ENCODE peak calls at places on chromosome 5, in six cellular contexts. One of them, this sample, is unnamed.

GRCh38 chr5:71899865-71900342 is 180.8 kb downstream of the CARTPT start:
- DNase-seq in mammary epithelial cell: peak
- DNase-seq in CD8-positive, alpha-beta T cell: no peak
- DNase-seq in prostate gland: no peak
- DNase-seq in kidney: no peak
- DNase-seq in mesothelial cell of epicardium: no peak
- DNase-seq in this sample: no peak

GRCh38 chr5:111928501-111928900 is 171.5 kb upstream of the NREP start:
- DNase-seq in mammary epithelial cell: no peak
- DNase-seq in prostate gland: no peak
- DNase-seq in kidney: no peak
- DNase-seq in mesothelial cell of epicardium: no peak
- DNase-seq in CD8-positive, alpha-beta T cell: no peak
- DNase-seq in this sample: no peak

GRCh38 chr5:163269624-163270023 is 167.8 kb upstream of the CCNG1 start:
- DNase-seq in mammary epithelial cell: no peak
- DNase-seq in CD8-positive, alpha-beta T cell: no peak
- DNase-seq in prostate gland: no peak
- DNase-seq in mesothelial cell of epicardium: no peak
- DNase-seq in kidney: no peak
- DNase-seq in this sample: no peak

GRCh38 chr5:4976918-4977317 is 163.2 kb upstream of the ADAMTS16 start:
- DNase-seq in mesothelial cell of epicardium: no peak
- DNase-seq in kidney: no peak
- DNase-seq in CD8-positive, alpha-beta T cell: no peak
- DNase-seq in prostate gland: no peak
- DNase-seq in mammary epithelial cell: no peak
- DNase-seq in this sample: no peak

GRCh38 chr5:63603996-63604395 is 358.2 kb downstream of the HTR1A start:
- DNase-seq in prostate gland: no peak
- DNase-seq in mammary epithelial cell: no peak
- DNase-seq in mesothelial cell of epicardium: no peak
- DNase-seq in CD8-positive, alpha-beta T cell: no peak
- DNase-seq in kidney: no peak
- DNase-seq in this sample: no peak

GRCh38 chr5:100595152-100595811 is 60.1 kb downstream of the FAM174A start:
- DNase-seq in mammary epithelial cell: peak
- DNase-seq in mesothelial cell of epicardium: no peak
- DNase-seq in prostate gland: no peak
- DNase-seq in CD8-positive, alpha-beta T cell: no peak
- DNase-seq in kidney: no peak
- DNase-seq in this sample: peak

GRCh38 chr5:34717426-34718327 is 61.5 kb downstream of the RAI14 start:
- DNase-seq in prostate gland: no peak
- DNase-seq in mammary epithelial cell: peak
- DNase-seq in CD8-positive, alpha-beta T cell: no peak
- DNase-seq in mesothelial cell of epicardium: no peak
- DNase-seq in kidney: no peak
- DNase-seq in this sample: peak

GRCh38 chr5:125575561-125576504 is 829.4 kb upstream of the ZNF608 start:
- DNase-seq in CD8-positive, alpha-beta T cell: no peak
- DNase-seq in mammary epithelial cell: no peak
- DNase-seq in mesothelial cell of epicardium: no peak
- DNase-seq in kidney: peak
- DNase-seq in prostate gland: no peak
- DNase-seq in this sample: no peak

GRCh38 chr5:104800440-104801048 is 1238.0 kb upstream of the NUDT12 start:
- DNase-seq in kidney: no peak
- DNase-seq in mammary epithelial cell: peak
- DNase-seq in CD8-positive, alpha-beta T cell: no peak
- DNase-seq in prostate gland: no peak
- DNase-seq in mesothelial cell of epicardium: no peak
- DNase-seq in this sample: no peak

GRCh38 chr5:149422429-149423286 is 43.6 kb upstream of the IL17B start:
- DNase-seq in mesothelial cell of epicardium: peak
- DNase-seq in kidney: peak
- DNase-seq in prostate gland: no peak
- DNase-seq in CD8-positive, alpha-beta T cell: no peak
- DNase-seq in mammary epithelial cell: no peak
- DNase-seq in this sample: peak

GRCh38 chr5:139636975-139637408 is 11.2 kb upstream of the CXXC5 start:
- DNase-seq in kidney: no peak
- DNase-seq in mesothelial cell of epicardium: no peak
- DNase-seq in CD8-positive, alpha-beta T cell: no peak
- DNase-seq in prostate gland: no peak
- DNase-seq in mammary epithelial cell: peak
- DNase-seq in this sample: no peak

GRCh38 chr5:10702040-10702629 is 58.9 kb downstream of the DAP start:
- DNase-seq in mammary epithelial cell: peak
- DNase-seq in kidney: peak
- DNase-seq in CD8-positive, alpha-beta T cell: no peak
- DNase-seq in mesothelial cell of epicardium: no peak
- DNase-seq in prostate gland: no peak
- DNase-seq in this sample: peak

GRCh38 chr5:110224050-110224449 is 502.4 kb downstream of the TMEM232 start:
- DNase-seq in prostate gland: no peak
- DNase-seq in kidney: no peak
- DNase-seq in mammary epithelial cell: no peak
- DNase-seq in mesothelial cell of epicardium: no peak
- DNase-seq in CD8-positive, alpha-beta T cell: no peak
- DNase-seq in this sample: no peak

GRCh38 chr5:153565822-153566221 is 75.4 kb downstream of the GRIA1 start:
- DNase-seq in prostate gland: no peak
- DNase-seq in kidney: no peak
- DNase-seq in mammary epithelial cell: peak
- DNase-seq in CD8-positive, alpha-beta T cell: no peak
- DNase-seq in mesothelial cell of epicardium: no peak
- DNase-seq in this sample: peak

GRCh38 chr5:17056056-17056690 is 120.1 kb upstream of the MYO10 start:
- DNase-seq in mammary epithelial cell: no peak
- DNase-seq in prostate gland: peak
- DNase-seq in CD8-positive, alpha-beta T cell: no peak
- DNase-seq in kidney: no peak
- DNase-seq in mesothelial cell of epicardium: no peak
- DNase-seq in this sample: peak

GRCh38 chr5:181114844-181115778 is 15.9 kb downstream of the OR2V1 start:
- DNase-seq in prostate gland: no peak
- DNase-seq in kidney: no peak
- DNase-seq in mammary epithelial cell: peak
- DNase-seq in CD8-positive, alpha-beta T cell: no peak
- DNase-seq in mesothelial cell of epicardium: no peak
- DNase-seq in this sample: peak

GRCh38 chr5:147568710-147569109 is 58.8 kb upstream of the DPYSL3 start:
- DNase-seq in prostate gland: no peak
- DNase-seq in kidney: no peak
- DNase-seq in CD8-positive, alpha-beta T cell: no peak
- DNase-seq in mesothelial cell of epicardium: no peak
- DNase-seq in mammary epithelial cell: no peak
- DNase-seq in this sample: no peak

GRCh38 chr5:33257807-33258491 is 182.8 kb upstream of the TARS1 start:
- DNase-seq in CD8-positive, alpha-beta T cell: no peak
- DNase-seq in prostate gland: no peak
- DNase-seq in kidney: no peak
- DNase-seq in mesothelial cell of epicardium: no peak
- DNase-seq in mammary epithelial cell: peak
- DNase-seq in this sample: peak

GRCh38 chr5:38660194-38660668 is 103.8 kb upstream of the LIFR start:
- DNase-seq in mammary epithelial cell: no peak
- DNase-seq in prostate gland: peak
- DNase-seq in mesothelial cell of epicardium: no peak
- DNase-seq in CD8-positive, alpha-beta T cell: no peak
- DNase-seq in kidney: peak
- DNase-seq in this sample: no peak

GRCh38 chr5:11853796-11854195 is 50.5 kb downstream of the CTNND2 start:
- DNase-seq in kidney: no peak
- DNase-seq in mammary epithelial cell: no peak
- DNase-seq in CD8-positive, alpha-beta T cell: no peak
- DNase-seq in mesothelial cell of epicardium: no peak
- DNase-seq in prostate gland: no peak
- DNase-seq in this sample: no peak

GRCh38 chr5:9033524-9033923 is 512.4 kb downstream of the SEMA5A start:
- DNase-seq in kidney: no peak
- DNase-seq in CD8-positive, alpha-beta T cell: no peak
- DNase-seq in mammary epithelial cell: no peak
- DNase-seq in prostate gland: no peak
- DNase-seq in mesothelial cell of epicardium: no peak
- DNase-seq in this sample: no peak

GRCh38 chr5:123094227-123094918 is 5.3 kb downstream of the PRDM6 start:
- DNase-seq in CD8-positive, alpha-beta T cell: no peak
- DNase-seq in mesothelial cell of epicardium: no peak
- DNase-seq in prostate gland: no peak
- DNase-seq in mammary epithelial cell: no peak
- DNase-seq in kidney: no peak
- DNase-seq in this sample: no peak

GRCh38 chr5:28077291-28078240 is 1039.2 kb upstream of the CDH9 start:
- DNase-seq in CD8-positive, alpha-beta T cell: no peak
- DNase-seq in kidney: peak
- DNase-seq in mammary epithelial cell: no peak
- DNase-seq in prostate gland: no peak
- DNase-seq in mesothelial cell of epicardium: no peak
- DNase-seq in this sample: no peak

GRCh38 chr5:96657068-96657467 is 5.1 kb upstream of the CAST start:
- DNase-seq in CD8-positive, alpha-beta T cell: no peak
- DNase-seq in kidney: no peak
- DNase-seq in mesothelial cell of epicardium: no peak
- DNase-seq in mammary epithelial cell: peak
- DNase-seq in prostate gland: no peak
- DNase-seq in this sample: peak

GRCh38 chr5:37836173-37837100 is 3.4 kb downstream of the GDNF start:
- DNase-seq in prostate gland: no peak
- DNase-seq in mammary epithelial cell: peak
- DNase-seq in mesothelial cell of epicardium: no peak
- DNase-seq in CD8-positive, alpha-beta T cell: no peak
- DNase-seq in kidney: peak
- DNase-seq in this sample: peak

GRCh38 chr5:137357436-137357835 is 141.7 kb downstream of the SPOCK1 start:
- DNase-seq in mammary epithelial cell: no peak
- DNase-seq in prostate gland: no peak
- DNase-seq in kidney: no peak
- DNase-seq in CD8-positive, alpha-beta T cell: no peak
- DNase-seq in mesothelial cell of epicardium: no peak
- DNase-seq in this sample: no peak

GRCh38 chr5:142590451-142591240 is 95.2 kb downstream of the FGF1 start:
- DNase-seq in mesothelial cell of epicardium: no peak
- DNase-seq in kidney: no peak
- DNase-seq in prostate gland: no peak
- DNase-seq in CD8-positive, alpha-beta T cell: no peak
- DNase-seq in mammary epithelial cell: no peak
- DNase-seq in this sample: no peak

GRCh38 chr5:40046792-40047191 is 622.0 kb upstream of the DAB2 start:
- DNase-seq in CD8-positive, alpha-beta T cell: no peak
- DNase-seq in kidney: no peak
- DNase-seq in prostate gland: no peak
- DNase-seq in mesothelial cell of epicardium: no peak
- DNase-seq in mammary epithelial cell: peak
- DNase-seq in this sample: peak

GRCh38 chr5:146369691-146370090 is 31.1 kb downstream of the POU4F3 start:
- DNase-seq in prostate gland: no peak
- DNase-seq in CD8-positive, alpha-beta T cell: no peak
- DNase-seq in mammary epithelial cell: peak
- DNase-seq in mesothelial cell of epicardium: no peak
- DNase-seq in kidney: no peak
- DNase-seq in this sample: peak

GRCh38 chr5:136159457-136159856 is 26.8 kb downstream of the SMAD5 start:
- DNase-seq in prostate gland: no peak
- DNase-seq in mammary epithelial cell: no peak
- DNase-seq in mesothelial cell of epicardium: no peak
- DNase-seq in kidney: no peak
- DNase-seq in CD8-positive, alpha-beta T cell: no peak
- DNase-seq in this sample: peak

DNA sequence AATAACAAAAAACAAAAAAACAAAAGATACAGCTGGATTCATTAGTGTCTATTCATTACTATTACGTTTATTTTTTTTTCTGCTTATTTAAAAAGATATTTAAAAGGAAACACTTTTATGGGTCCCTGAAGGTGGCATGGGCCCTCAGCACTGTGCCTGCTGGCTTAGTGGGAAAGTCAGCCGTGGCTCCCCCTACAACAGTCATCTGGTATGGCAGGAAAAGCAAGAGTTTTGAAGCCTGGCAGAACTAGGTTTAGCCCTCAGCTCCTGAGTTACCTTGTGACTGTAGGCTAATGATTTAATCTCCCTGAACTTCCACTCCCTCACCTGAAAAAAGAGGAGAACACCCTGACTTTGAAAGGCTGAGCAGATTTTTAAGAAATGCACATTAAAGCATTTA is 135.6 kb downstream of the GOLPH3 start:
- DNase-seq in kidney: no peak
- DNase-seq in prostate gland: no peak
- DNase-seq in mesothelial cell of epicardium: no peak
- DNase-seq in CD8-positive, alpha-beta T cell: no peak
- DNase-seq in mammary epithelial cell: no peak
- DNase-seq in this sample: no peak
- TF ChIP-seq CTCF in kidney: no peak
- TF ChIP-seq CTCF in prostate gland: no peak
- TF ChIP-seq CTCF in mesothelial cell of epicardium: no peak
- TF ChIP-seq CTCF in CD8-positive, alpha-beta T cell: no peak
- TF ChIP-seq CTCF in mammary epithelial cell: no peak
- TF ChIP-seq CTCF in this sample: peak

GRCh38 chr5:132476853-132477729 is 13.5 kb downstream of the IRF1 start:
- DNase-seq in CD8-positive, alpha-beta T cell: no peak
- DNase-seq in mammary epithelial cell: no peak
- DNase-seq in kidney: peak
- DNase-seq in prostate gland: no peak
- DNase-seq in mesothelial cell of epicardium: no peak
- DNase-seq in this sample: no peak
- TF ChIP-seq CTCF in CD8-positive, alpha-beta T cell: no peak
- TF ChIP-seq CTCF in mammary epithelial cell: no peak
- TF ChIP-seq CTCF in kidney: no peak
- TF ChIP-seq CTCF in prostate gland: no peak
- TF ChIP-seq CTCF in mesothelial cell of epicardium: no peak
- TF ChIP-seq CTCF in this sample: no peak

GRCh38 chr5:74052441-74052840 is 426.4 kb downstream of the ARHGEF28 start:
- DNase-seq in mammary epithelial cell: no peak
- DNase-seq in kidney: no peak
- DNase-seq in mesothelial cell of epicardium: no peak
- DNase-seq in CD8-positive, alpha-beta T cell: no peak
- DNase-seq in prostate gland: no peak
- DNase-seq in this sample: no peak
- TF ChIP-seq CTCF in mammary epithelial cell: peak
- TF ChIP-seq CTCF in kidney: no peak
- TF ChIP-seq CTCF in mesothelial cell of epicardium: no peak
- TF ChIP-seq CTCF in CD8-positive, alpha-beta T cell: no peak
- TF ChIP-seq CTCF in prostate gland: no peak
- TF ChIP-seq CTCF in this sample: no peak

DNA sequence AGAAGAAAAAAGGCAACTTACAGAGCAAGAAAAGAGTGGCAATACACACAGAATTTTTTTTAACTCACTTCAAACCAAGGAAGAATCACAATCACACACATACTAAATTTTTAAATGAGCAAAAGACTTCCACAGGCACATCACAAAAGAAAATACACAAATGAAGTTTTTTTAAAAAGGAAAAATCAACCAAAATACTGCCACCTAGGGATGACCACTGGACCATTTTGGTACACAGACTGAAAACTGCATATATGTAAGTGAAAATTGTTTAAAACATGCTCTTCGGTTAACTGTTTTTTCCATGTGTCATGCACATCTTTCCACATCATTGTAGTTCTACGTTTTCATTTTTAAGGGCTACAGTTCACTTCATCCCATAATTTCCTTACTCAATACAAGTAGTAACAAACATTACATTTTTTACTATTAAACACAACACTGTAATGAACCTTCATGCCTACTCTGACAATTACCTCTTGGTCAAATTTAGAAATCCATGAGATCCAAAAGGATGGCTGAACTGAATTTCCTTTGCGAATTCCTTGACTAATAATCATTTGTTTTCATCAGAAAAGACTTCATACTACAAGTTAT is 79.0 kb downstream of the FBXW11 start:
- DNase-seq in mammary epithelial cell: no peak
- DNase-seq in kidney: no peak
- DNase-seq in CD8-positive, alpha-beta T cell: no peak
- DNase-seq in mesothelial cell of epicardium: no peak
- DNase-seq in prostate gland: no peak
- DNase-seq in this sample: peak
- TF ChIP-seq CTCF in mammary epithelial cell: peak
- TF ChIP-seq CTCF in kidney: no peak
- TF ChIP-seq CTCF in CD8-positive, alpha-beta T cell: peak
- TF ChIP-seq CTCF in mesothelial cell of epicardium: peak
- TF ChIP-seq CTCF in prostate gland: no peak
- TF ChIP-seq CTCF in this sample: peak